ENCODE peak calls at places on chromosome 10, in six cellular contexts. V is fibroblast of mammary gland, E is fibroblast of lung, N is dorsolateral prefrontal cortex, G is tibial nerve, S is HCT116. A is an unnamed sample.

GRCh38 chr10:8978100-8978499 is 923.6 kb downstream of the GATA3 start:
- DNase-seq in S (no peak), N (no peak), E (no peak), G (no peak), V (no peak), A (no peak)

GRCh38 chr10:46264737-46265368 is 21.9 kb upstream of the ANTXRL start:
- DNase-seq in G (no peak), V (no peak), S (no peak), N (no peak), E (no peak), A (no peak)

GRCh38 chr10:30747633-30748032 is 118.1 kb upstream of the LYZL2 start:
- DNase-seq in N (no peak), S (no peak), G (no peak), V (peak), E (peak), A (peak)

GRCh38 chr10:49255883-49256282 is 43.1 kb upstream of the C10orf71 start:
- DNase-seq in E (no peak), V (no peak), N (no peak), G (no peak), S (no peak), A (no peak)

GRCh38 chr10:69383485-69384089 is 33.1 kb downstream of the TACR2 start:
- DNase-seq in G (no peak), S (no peak), N (no peak), E (peak), V (peak), A (no peak)

GRCh38 chr10:102118867-102119266 is 1.3 kb downstream of the LDB1 start:
- DNase-seq in N (peak), S (no peak), E (peak), G (peak), V (peak), A (no peak)

GRCh38 chr10:80459047-80459865 is 5.1 kb downstream of the TSPAN14 start:
- DNase-seq in S (no peak), V (peak), G (peak), N (no peak), E (peak), A (no peak)

GRCh38 chr10:49131507-49132385 is 2.1 kb downstream of the FAM170B start:
- DNase-seq in G (no peak), S (no peak), V (no peak), N (no peak), E (no peak), A (no peak)

GRCh38 chr10:48517911-48518321 is 87.0 kb downstream of the ARHGAP22 start:
- DNase-seq in E (no peak), G (no peak), N (no peak), V (no peak), S (no peak), A (no peak)

GRCh38 chr10:76422769-76423168 is 991.3 kb downstream of the LRMDA start:
- DNase-seq in S (no peak), N (no peak), G (no peak), E (no peak), V (no peak), A (no peak)

GRCh38 chr10:132707776-132708171 is 78.2 kb downstream of the NKX6-2 start:
- DNase-seq in G (no peak), V (no peak), N (peak), S (no peak), E (no peak), A (no peak)

GRCh38 chr10:123614888-123615287 is 51.3 kb upstream of the GPR26 start:
- DNase-seq in G (peak), V (peak), S (peak), N (no peak), E (peak), A (peak)

GRCh38 chr10:103661198-103661950 is 167.9 kb downstream of the NEURL1 start:
- DNase-seq in N (no peak), E (peak), G (peak), V (peak), S (no peak), A (peak)

GRCh38 chr10:114694735-114695134 is 36.7 kb upstream of the ABLIM1 start:
- DNase-seq in V (no peak), E (no peak), S (peak), G (no peak), N (no peak), A (no peak)

GRCh38 chr10:35413985-35414861 is 77.9 kb downstream of the CCNY start:
- DNase-seq in S (no peak), G (no peak), E (peak), N (no peak), V (peak), A (no peak)

GRCh38 chr10:130479146-130479545 is 343.0 kb downstream of the GLRX3 start:
- DNase-seq in S (no peak), N (no peak), G (no peak), V (no peak), E (no peak), A (no peak)

GRCh38 chr10:122181055-122181732 is 89.9 kb upstream of the BTBD16 start:
- DNase-seq in N (no peak), E (peak), S (no peak), G (no peak), V (peak), A (no peak)

GRCh38 chr10:89553064-89553734 is 17.8 kb upstream of the SLC16A12 start:
- DNase-seq in N (no peak), S (peak), G (no peak), V (peak), E (peak), A (peak)

GRCh38 chr10:89556590-89556989 is 21.2 kb upstream of the SLC16A12 start:
- DNase-seq in G (no peak), N (no peak), V (peak), E (peak), S (no peak), A (no peak)

GRCh38 chr10:89552213-89552612 is 16.8 kb upstream of the SLC16A12 start:
- DNase-seq in V (no peak), N (no peak), S (no peak), G (no peak), E (no peak), A (no peak)

GRCh38 chr10:89554433-89554832 is 19.0 kb upstream of the SLC16A12 start:
- DNase-seq in E (no peak), S (no peak), V (no peak), G (no peak), N (no peak), A (no peak)

DNA sequence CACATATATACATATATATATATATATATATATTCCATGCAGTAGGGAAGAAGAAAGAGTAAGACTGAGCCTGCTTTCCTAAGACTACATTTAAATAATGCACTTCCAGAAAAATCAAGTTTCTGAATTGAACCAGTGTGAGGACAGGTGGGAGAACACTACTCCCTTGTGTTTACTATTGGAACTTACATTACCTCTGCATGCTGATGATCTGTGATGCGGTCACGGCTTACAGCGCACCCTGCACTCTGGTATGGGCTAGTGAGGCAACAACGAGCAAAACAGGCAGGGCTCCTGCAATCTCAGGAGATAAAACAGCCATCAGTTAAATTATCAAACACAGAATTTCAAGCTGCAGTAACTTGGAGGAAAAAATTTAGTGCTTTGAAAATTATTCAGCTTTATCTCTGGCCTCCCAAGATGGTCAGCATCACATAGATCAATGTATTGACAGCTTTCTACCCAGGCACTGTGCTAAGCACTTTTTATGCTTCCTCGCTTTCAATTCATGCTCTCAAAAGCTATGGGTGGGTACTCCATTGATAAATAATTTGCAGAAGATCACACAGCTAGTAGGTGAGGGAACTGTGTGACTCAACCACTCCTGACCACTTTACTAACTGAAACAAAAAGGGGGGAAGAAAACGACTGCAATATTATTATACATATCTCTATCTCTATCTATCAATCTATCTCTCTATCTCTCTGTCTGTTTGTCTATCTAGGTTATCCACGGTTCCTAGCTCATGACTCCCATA is 20.5 kb upstream of the SLC16A12 start:
- DNase-seq in V (peak), G (no peak), S (no peak), N (no peak), E (peak), A (no peak)
- TF ChIP-seq CTCF in V (peak), G (no peak), S (peak), N (no peak), E (no peak), A (peak)

DNA sequence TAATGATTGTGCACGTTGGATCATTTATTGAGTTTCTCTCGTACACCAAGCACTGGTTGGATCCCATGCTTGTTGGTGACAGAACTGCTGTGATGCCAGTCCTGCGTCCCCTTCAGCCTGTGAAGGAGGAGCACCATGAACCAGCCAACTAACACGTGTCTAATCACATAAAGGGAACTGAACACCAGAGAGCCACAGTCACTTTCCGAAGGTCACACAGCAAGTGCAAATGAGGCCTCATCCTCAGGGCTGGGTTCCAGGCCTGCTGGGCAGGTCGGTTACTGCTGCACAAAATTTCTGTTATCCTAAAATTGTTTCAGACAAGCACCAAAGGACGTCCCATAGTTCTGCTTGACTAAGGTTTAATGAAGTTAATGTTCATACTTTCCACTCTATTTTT is 332.0 kb upstream of the ZNF32 start:
- DNase-seq in S (no peak), N (no peak), E (no peak), G (no peak), V (no peak), A (no peak)
- H3K4me3 ChIP-seq in S (no peak), N (no peak), E (no peak), G (no peak), V (no peak), A (no peak)

GRCh38 chr10:12549297-12549696 is 199.9 kb downstream of the CAMK1D start:
- DNase-seq in S (peak), V (no peak), G (no peak), N (no peak), E (no peak), A (no peak)
- TF ChIP-seq CTCF in S (peak), V (no peak), G (no peak), N (no peak), E (no peak), A (no peak)

GRCh38 chr10:88849224-88849623 is 2.4 kb downstream of the ANKRD22 start:
- DNase-seq in E (peak), G (no peak), N (no peak), V (peak), S (no peak), A (peak)

GRCh38 chr10:88852327-88852726 is 683 bp upstream of the ANKRD22 start:
- DNase-seq in V (no peak), G (no peak), N (no peak), S (no peak), E (no peak), A (no peak)

GRCh38 chr10:88850712-88851111 is 932 bp downstream of the ANKRD22 start:
- DNase-seq in S (no peak), G (no peak), E (no peak), N (no peak), V (no peak), A (no peak)

GRCh38 chr10:88851706-88852105 is at the start of gene ANKRD22:
- DNase-seq in N (no peak), G (no peak), V (peak), E (peak), S (peak), A (no peak)

GRCh38 chr10:88848499-88848898 is 3.1 kb downstream of the ANKRD22 start:
- DNase-seq in V (peak), N (no peak), G (no peak), E (peak), S (peak), A (peak)
- H3K4me3 ChIP-seq in V (no peak), N (no peak), G (no peak), E (no peak), S (no peak), A (no peak)

DNA sequence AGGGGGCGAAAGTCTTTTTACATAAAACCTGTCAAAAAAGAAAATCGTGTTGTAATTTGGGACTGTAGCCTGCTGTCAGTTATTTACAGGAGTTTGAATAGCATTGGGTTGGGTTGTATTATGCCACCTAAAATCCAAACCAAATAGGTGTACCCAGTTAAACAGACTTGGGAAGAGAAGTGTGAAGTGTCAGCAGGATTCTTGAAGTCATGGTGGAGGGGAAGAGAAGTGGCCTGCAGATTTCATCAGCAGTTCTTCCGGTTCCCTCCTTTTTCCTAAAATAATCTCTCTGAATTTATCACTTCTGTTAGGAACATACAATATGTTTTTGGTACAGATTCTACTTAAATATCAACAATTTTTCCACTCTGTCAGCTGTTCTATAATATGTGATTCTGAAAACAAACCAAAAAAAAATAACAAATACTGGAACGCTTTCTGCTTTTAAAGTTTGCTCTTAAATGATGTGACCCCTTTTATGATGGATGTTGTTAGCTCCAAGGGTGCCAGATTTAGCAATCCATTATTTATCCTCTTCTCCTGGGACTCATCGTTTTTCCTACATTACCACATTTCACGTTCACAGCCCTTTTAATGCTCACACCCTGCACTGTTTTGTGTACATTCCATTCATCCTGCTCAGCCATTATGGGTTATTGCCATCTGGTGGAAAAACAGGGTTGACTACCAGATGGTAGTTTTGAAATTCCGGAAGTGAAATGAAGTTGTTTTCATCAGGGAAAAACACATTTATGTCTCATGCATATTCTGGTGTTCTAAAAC is 18.7 kb upstream of the ARHGAP12 start:
- DNase-seq in N (no peak), S (peak), E (peak), V (peak), G (no peak), A (peak)
- TF ChIP-seq CTCF in N (peak), S (peak), E (peak), V (peak), G (peak), A (peak)

DNA sequence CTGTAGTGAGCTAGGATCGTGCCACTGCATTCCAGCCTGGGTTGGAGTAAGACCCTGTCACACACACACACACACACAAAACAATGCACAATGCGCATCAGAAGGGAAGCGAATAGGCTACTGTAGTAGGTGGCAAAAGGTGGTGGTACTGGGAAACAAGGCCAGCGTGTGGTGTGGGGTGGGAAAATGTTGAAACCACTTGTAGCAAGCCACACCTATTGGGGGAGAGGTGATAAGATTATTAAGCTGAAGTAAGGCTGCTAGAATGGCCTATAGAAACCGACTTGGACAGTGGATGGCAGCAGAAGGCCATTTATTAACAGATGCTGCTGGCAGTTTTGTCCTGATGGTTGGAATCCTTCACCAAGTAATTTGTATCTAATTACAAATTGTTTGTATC is 7.2 kb upstream of the CHCHD1 start:
- DNase-seq in N (no peak), V (peak), E (peak), S (no peak), G (no peak), A (no peak)
- H3K4me3 ChIP-seq in N (peak), V (peak), E (peak), S (peak), G (no peak), A (peak)

GRCh38 chr10:73782749-73783085 is 869 bp downstream of the CHCHD1 start:
- DNase-seq in V (no peak), G (no peak), E (no peak), S (no peak), N (no peak), A (no peak)

GRCh38 chr10:73785721-73786511 is 510 bp downstream of the ZSWIM8 start:
- DNase-seq in G (no peak), N (no peak), V (peak), E (peak), S (no peak), A (no peak)

GRCh38 chr10:73781879-73782748 is at the start of gene CHCHD1:
- DNase-seq in S (peak), V (peak), G (peak), E (peak), N (peak), A (peak)

GRCh38 chr10:73786512-73786885 is 1.1 kb downstream of the ZSWIM8 start:
- DNase-seq in G (no peak), S (no peak), V (no peak), N (no peak), E (no peak), A (no peak)

DNA sequence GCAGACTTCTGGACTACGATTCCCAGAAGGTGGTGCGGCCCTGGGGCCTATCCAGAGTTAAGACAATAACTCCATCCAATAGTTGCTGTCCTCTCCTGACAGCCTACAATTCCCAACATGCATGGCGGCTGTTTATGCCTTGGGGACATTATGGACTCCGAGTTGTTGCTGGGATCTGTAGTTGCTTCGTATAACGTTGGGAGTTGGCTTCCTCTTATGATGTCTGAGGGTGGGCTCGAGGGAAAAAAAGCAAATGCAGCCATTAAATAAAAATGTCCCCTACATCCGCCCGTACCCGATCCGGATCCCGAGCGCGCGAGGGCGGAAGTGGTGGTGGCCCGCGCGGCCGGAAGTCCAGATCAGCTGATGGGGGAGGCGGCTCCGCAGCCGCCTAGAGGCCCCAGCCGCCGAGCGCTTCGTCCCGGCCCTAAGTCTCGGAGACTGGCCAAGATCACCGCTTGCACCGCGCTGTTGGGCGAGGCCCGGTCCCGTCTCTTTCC is at the start of gene ZSWIM8:
- DNase-seq in N (peak), S (peak), V (peak), E (peak), G (peak), A (peak)
- TF ChIP-seq CTCF in N (peak), S (no peak), V (no peak), E (no peak), G (no peak), A (no peak)

DNA sequence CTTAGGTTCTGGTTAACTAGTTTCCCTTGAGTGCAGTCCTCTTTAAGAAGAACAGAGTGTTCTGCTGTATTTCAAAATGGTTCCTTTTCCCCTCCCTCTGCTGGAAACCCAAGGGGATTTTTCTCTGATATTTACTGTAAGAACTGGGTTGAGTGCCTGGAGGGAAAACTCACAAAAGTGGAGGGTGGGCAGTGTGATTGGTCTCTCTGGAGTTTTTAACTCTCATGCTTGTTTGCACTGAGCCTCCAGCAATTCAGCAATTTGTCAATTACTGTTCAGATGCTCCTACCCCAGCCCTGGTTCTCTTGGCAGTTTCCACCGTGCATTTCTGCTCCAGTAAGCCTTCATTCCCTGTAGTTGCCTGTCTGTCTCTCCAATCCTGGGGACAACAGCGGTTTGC is 273.4 kb upstream of the SORCS1 start:
- DNase-seq in S (no peak), V (no peak), N (no peak), E (no peak), G (no peak), A (no peak)
- H3K4me3 ChIP-seq in S (no peak), V (no peak), N (no peak), E (no peak), G (no peak), A (no peak)

A was measured in astrocyte of the cerebellum.